ENCODE peak calls at places on chromosomes 4 and X, in four cellular contexts. One of them, this sample, is unnamed.

GRCh38 chr4:102687373-102687981 is 73.3 kb downstream of the MANBA start:
- ATAC-seq in RWPE2: peak; percentile 85
- ATAC-seq in activated naive CD8-positive, alpha-beta T cell treated with anti-CD3 and anti-CD28 coated beads, Interleukin-2, amount 10 ng/mL, durations not matched to agents 7 days and 5 days: no peak
- ATAC-seq in aorta: no peak
- ATAC-seq in this sample: peak; percentile 87

GRCh38 chr4:47801481-47802002 is 36.3 kb downstream of the CORIN start:
- ATAC-seq in RWPE2: no peak
- ATAC-seq in aorta: no peak
- ATAC-seq in activated naive CD8-positive, alpha-beta T cell treated with anti-CD3 and anti-CD28 coated beads, Interleukin-2, amount 10 ng/mL, durations not matched to agents 7 days and 5 days: no peak
- ATAC-seq in this sample: peak; percentile 36

GRCh38 chr4:138859249-138859648 is 156.3 kb upstream of the NOCT start:
- ATAC-seq in aorta: no peak
- ATAC-seq in RWPE2: peak; percentile 51
- ATAC-seq in activated naive CD8-positive, alpha-beta T cell treated with anti-CD3 and anti-CD28 coated beads, Interleukin-2, amount 10 ng/mL, durations not matched to agents 7 days and 5 days: no peak
- ATAC-seq in this sample: no peak

GRCh38 chr4:174201898-174202297 is 81.6 kb downstream of the FBXO8 start:
- ATAC-seq in RWPE2: no peak
- ATAC-seq in aorta: no peak
- ATAC-seq in activated naive CD8-positive, alpha-beta T cell treated with anti-CD3 and anti-CD28 coated beads, Interleukin-2, amount 10 ng/mL, durations not matched to agents 7 days and 5 days: no peak
- ATAC-seq in this sample: no peak

GRCh38 chr4:38674206-38675144 is 10.5 kb downstream of the KLF3 start:
- ATAC-seq in aorta: peak; percentile 49
- ATAC-seq in activated naive CD8-positive, alpha-beta T cell treated with anti-CD3 and anti-CD28 coated beads, Interleukin-2, amount 10 ng/mL, durations not matched to agents 7 days and 5 days: peak; percentile 9
- ATAC-seq in RWPE2: peak; percentile 37
- ATAC-seq in this sample: no peak

GRCh38 chrX:110163488-110163887 is 154.4 kb downstream of the AMMECR1 start:
- ATAC-seq in RWPE2: no peak
- ATAC-seq in activated naive CD8-positive, alpha-beta T cell treated with anti-CD3 and anti-CD28 coated beads, Interleukin-2, amount 10 ng/mL, durations not matched to agents 7 days and 5 days: no peak
- ATAC-seq in aorta: no peak
- ATAC-seq in this sample: no peak

GRCh38 chr4:184782731-184783472 is 42.9 kb downstream of the ACSL1 start:
- ATAC-seq in aorta: no peak
- ATAC-seq in RWPE2: peak; percentile 19
- ATAC-seq in activated naive CD8-positive, alpha-beta T cell treated with anti-CD3 and anti-CD28 coated beads, Interleukin-2, amount 10 ng/mL, durations not matched to agents 7 days and 5 days: peak; percentile 63
- ATAC-seq in this sample: peak; percentile 53

GRCh38 chr4:107814758-107815552 is 9.8 kb upstream of the SGMS2 start:
- ATAC-seq in RWPE2: no peak
- ATAC-seq in activated naive CD8-positive, alpha-beta T cell treated with anti-CD3 and anti-CD28 coated beads, Interleukin-2, amount 10 ng/mL, durations not matched to agents 7 days and 5 days: no peak
- ATAC-seq in aorta: no peak
- ATAC-seq in this sample: no peak

GRCh38 chrX:43266487-43266886 is 389.6 kb upstream of the MAOA start:
- ATAC-seq in activated naive CD8-positive, alpha-beta T cell treated with anti-CD3 and anti-CD28 coated beads, Interleukin-2, amount 10 ng/mL, durations not matched to agents 7 days and 5 days: no peak
- ATAC-seq in aorta: no peak
- ATAC-seq in RWPE2: no peak
- ATAC-seq in this sample: peak; percentile 55

GRCh38 chr4:37964734-37965457 is 4.7 kb downstream of the PTTG2 start:
- ATAC-seq in activated naive CD8-positive, alpha-beta T cell treated with anti-CD3 and anti-CD28 coated beads, Interleukin-2, amount 10 ng/mL, durations not matched to agents 7 days and 5 days: no peak
- ATAC-seq in aorta: no peak
- ATAC-seq in RWPE2: no peak
- ATAC-seq in this sample: no peak

GRCh38 chrX:8305336-8305735 is 134.3 kb upstream of the VCX2 start:
- ATAC-seq in RWPE2: no peak
- ATAC-seq in activated naive CD8-positive, alpha-beta T cell treated with anti-CD3 and anti-CD28 coated beads, Interleukin-2, amount 10 ng/mL, durations not matched to agents 7 days and 5 days: no peak
- ATAC-seq in aorta: no peak
- ATAC-seq in this sample: no peak

GRCh38 chr4:175772170-175772685 is 39.8 kb downstream of the GPM6A start:
- ATAC-seq in aorta: no peak
- ATAC-seq in RWPE2: no peak
- ATAC-seq in activated naive CD8-positive, alpha-beta T cell treated with anti-CD3 and anti-CD28 coated beads, Interleukin-2, amount 10 ng/mL, durations not matched to agents 7 days and 5 days: no peak
- ATAC-seq in this sample: no peak

GRCh38 chr4:139900964-139901376 is 235.4 kb downstream of the MGST2 start:
- ATAC-seq in RWPE2: peak; percentile 62
- ATAC-seq in activated naive CD8-positive, alpha-beta T cell treated with anti-CD3 and anti-CD28 coated beads, Interleukin-2, amount 10 ng/mL, durations not matched to agents 7 days and 5 days: peak; percentile 78
- ATAC-seq in aorta: no peak
- ATAC-seq in this sample: no peak

GRCh38 chrX:12412561-12412960 is 274.3 kb downstream of the FRMPD4 start:
- ATAC-seq in aorta: no peak
- ATAC-seq in activated naive CD8-positive, alpha-beta T cell treated with anti-CD3 and anti-CD28 coated beads, Interleukin-2, amount 10 ng/mL, durations not matched to agents 7 days and 5 days: no peak
- ATAC-seq in RWPE2: no peak
- ATAC-seq in this sample: no peak

GRCh38 chr4:82989567-82990429 is 20.8 kb downstream of the LIN54 start:
- ATAC-seq in RWPE2: no peak
- ATAC-seq in activated naive CD8-positive, alpha-beta T cell treated with anti-CD3 and anti-CD28 coated beads, Interleukin-2, amount 10 ng/mL, durations not matched to agents 7 days and 5 days: peak; percentile 93
- ATAC-seq in aorta: peak; percentile 41
- ATAC-seq in this sample: peak; percentile 56

GRCh38 chr4:17059192-17059634 is 160.8 kb upstream of the LDB2 start:
- ATAC-seq in aorta: peak; percentile 60
- ATAC-seq in activated naive CD8-positive, alpha-beta T cell treated with anti-CD3 and anti-CD28 coated beads, Interleukin-2, amount 10 ng/mL, durations not matched to agents 7 days and 5 days: no peak
- ATAC-seq in RWPE2: no peak
- ATAC-seq in this sample: no peak

GRCh38 chrX:9160698-9161329 is 126.9 kb upstream of the FAM9B start:
- ATAC-seq in aorta: no peak
- ATAC-seq in RWPE2: no peak
- ATAC-seq in activated naive CD8-positive, alpha-beta T cell treated with anti-CD3 and anti-CD28 coated beads, Interleukin-2, amount 10 ng/mL, durations not matched to agents 7 days and 5 days: no peak
- ATAC-seq in this sample: no peak

GRCh38 chr4:84063618-84064017 is 435.5 kb downstream of the NKX6-1 start:
- ATAC-seq in aorta: no peak
- ATAC-seq in RWPE2: no peak
- ATAC-seq in activated naive CD8-positive, alpha-beta T cell treated with anti-CD3 and anti-CD28 coated beads, Interleukin-2, amount 10 ng/mL, durations not matched to agents 7 days and 5 days: no peak
- ATAC-seq in this sample: no peak

GRCh38 chr4:25088342-25088952 is 57.7 kb upstream of the LGI2 start:
- ATAC-seq in RWPE2: no peak
- ATAC-seq in aorta: no peak
- ATAC-seq in activated naive CD8-positive, alpha-beta T cell treated with anti-CD3 and anti-CD28 coated beads, Interleukin-2, amount 10 ng/mL, durations not matched to agents 7 days and 5 days: peak; percentile 30
- ATAC-seq in this sample: peak; percentile 71

GRCh38 chr4:156962551-156962974 is 9.0 kb downstream of the PDGFC start:
- ATAC-seq in activated naive CD8-positive, alpha-beta T cell treated with anti-CD3 and anti-CD28 coated beads, Interleukin-2, amount 10 ng/mL, durations not matched to agents 7 days and 5 days: no peak
- ATAC-seq in RWPE2: peak; percentile 55
- ATAC-seq in aorta: peak; percentile 53
- ATAC-seq in this sample: no peak

GRCh38 chrX:54479471-54480122 is 16.4 kb downstream of the FGD1 start:
- ATAC-seq in RWPE2: no peak
- ATAC-seq in activated naive CD8-positive, alpha-beta T cell treated with anti-CD3 and anti-CD28 coated beads, Interleukin-2, amount 10 ng/mL, durations not matched to agents 7 days and 5 days: no peak
- ATAC-seq in aorta: no peak
- ATAC-seq in this sample: no peak

GRCh38 chr4:66123195-66123594 is 452.9 kb upstream of the EPHA5 start:
- ATAC-seq in activated naive CD8-positive, alpha-beta T cell treated with anti-CD3 and anti-CD28 coated beads, Interleukin-2, amount 10 ng/mL, durations not matched to agents 7 days and 5 days: no peak
- ATAC-seq in RWPE2: no peak
- ATAC-seq in aorta: no peak
- ATAC-seq in this sample: no peak

GRCh38 chr4:25246680-25247611 is 13.1 kb downstream of the PI4K2B start:
- ATAC-seq in activated naive CD8-positive, alpha-beta T cell treated with anti-CD3 and anti-CD28 coated beads, Interleukin-2, amount 10 ng/mL, durations not matched to agents 7 days and 5 days: no peak
- ATAC-seq in RWPE2: no peak
- ATAC-seq in aorta: no peak
- ATAC-seq in this sample: peak; percentile 20

GRCh38 chr4:75637827-75638226 is 7.5 kb upstream of the CDKL2 start:
- ATAC-seq in RWPE2: peak; percentile 14
- ATAC-seq in aorta: no peak
- ATAC-seq in activated naive CD8-positive, alpha-beta T cell treated with anti-CD3 and anti-CD28 coated beads, Interleukin-2, amount 10 ng/mL, durations not matched to agents 7 days and 5 days: no peak
- ATAC-seq in this sample: no peak

GRCh38 chrX:19512359-19512758 is 2.9 kb downstream of the MAP3K15 start:
- ATAC-seq in RWPE2: no peak
- ATAC-seq in activated naive CD8-positive, alpha-beta T cell treated with anti-CD3 and anti-CD28 coated beads, Interleukin-2, amount 10 ng/mL, durations not matched to agents 7 days and 5 days: no peak
- ATAC-seq in aorta: no peak
- ATAC-seq in this sample: no peak

GRCh38 chr4:77025643-77026321 is 50.0 kb downstream of the CCNI start:
- ATAC-seq in aorta: no peak
- ATAC-seq in RWPE2: no peak
- ATAC-seq in activated naive CD8-positive, alpha-beta T cell treated with anti-CD3 and anti-CD28 coated beads, Interleukin-2, amount 10 ng/mL, durations not matched to agents 7 days and 5 days: peak; percentile 86
- ATAC-seq in this sample: peak; percentile 80

GRCh38 chr4:70746179-70746839 is 24.5 kb downstream of the RUFY3 start:
- ATAC-seq in activated naive CD8-positive, alpha-beta T cell treated with anti-CD3 and anti-CD28 coated beads, Interleukin-2, amount 10 ng/mL, durations not matched to agents 7 days and 5 days: no peak
- ATAC-seq in RWPE2: no peak
- ATAC-seq in aorta: no peak
- ATAC-seq in this sample: no peak

GRCh38 chr4:185689407-185689806 is 122.6 kb downstream of the SORBS2 start:
- ATAC-seq in aorta: no peak
- ATAC-seq in activated naive CD8-positive, alpha-beta T cell treated with anti-CD3 and anti-CD28 coated beads, Interleukin-2, amount 10 ng/mL, durations not matched to agents 7 days and 5 days: no peak
- ATAC-seq in RWPE2: no peak
- ATAC-seq in this sample: peak; percentile 51

GRCh38 chr4:38675167-38676121 is 11.4 kb downstream of the KLF3 start:
- ATAC-seq in RWPE2: peak; percentile 28
- ATAC-seq in aorta: peak; percentile 71
- ATAC-seq in activated naive CD8-positive, alpha-beta T cell treated with anti-CD3 and anti-CD28 coated beads, Interleukin-2, amount 10 ng/mL, durations not matched to agents 7 days and 5 days: peak; percentile 55
- ATAC-seq in this sample: peak; percentile 57

GRCh38 chrX:38940547-38940946 is 139.3 kb downstream of the MID1IP1 start:
- ATAC-seq in activated naive CD8-positive, alpha-beta T cell treated with anti-CD3 and anti-CD28 coated beads, Interleukin-2, amount 10 ng/mL, durations not matched to agents 7 days and 5 days: no peak
- ATAC-seq in aorta: no peak
- ATAC-seq in RWPE2: no peak
- ATAC-seq in this sample: no peak

GRCh38 chr4:100880012-100880411 is 362.2 kb upstream of the EMCN start:
- ATAC-seq in activated naive CD8-positive, alpha-beta T cell treated with anti-CD3 and anti-CD28 coated beads, Interleukin-2, amount 10 ng/mL, durations not matched to agents 7 days and 5 days: no peak
- ATAC-seq in RWPE2: no peak
- ATAC-seq in aorta: no peak
- ATAC-seq in this sample: no peak

GRCh38 chr4:112352736-112353135 is 55.6 kb downstream of the ALPK1 start:
- ATAC-seq in RWPE2: no peak
- ATAC-seq in aorta: no peak
- ATAC-seq in activated naive CD8-positive, alpha-beta T cell treated with anti-CD3 and anti-CD28 coated beads, Interleukin-2, amount 10 ng/mL, durations not matched to agents 7 days and 5 days: no peak
- ATAC-seq in this sample: no peak

GRCh38 chr4:140141196-140141845 is 12.7 kb downstream of the MAML3 start:
- ATAC-seq in RWPE2: peak; percentile 21
- ATAC-seq in activated naive CD8-positive, alpha-beta T cell treated with anti-CD3 and anti-CD28 coated beads, Interleukin-2, amount 10 ng/mL, durations not matched to agents 7 days and 5 days: no peak
- ATAC-seq in aorta: no peak
- ATAC-seq in this sample: no peak

GRCh38 chr4:103753868-103754653 is 34.3 kb upstream of the TACR3 start:
- ATAC-seq in aorta: peak; percentile 45
- ATAC-seq in activated naive CD8-positive, alpha-beta T cell treated with anti-CD3 and anti-CD28 coated beads, Interleukin-2, amount 10 ng/mL, durations not matched to agents 7 days and 5 days: no peak
- ATAC-seq in RWPE2: no peak
- ATAC-seq in this sample: peak; percentile 25

GRCh38 chrX:72114306-72114705 is 17.4 kb downstream of the RTL5 start:
- ATAC-seq in RWPE2: no peak
- ATAC-seq in aorta: no peak
- ATAC-seq in activated naive CD8-positive, alpha-beta T cell treated with anti-CD3 and anti-CD28 coated beads, Interleukin-2, amount 10 ng/mL, durations not matched to agents 7 days and 5 days: no peak
- ATAC-seq in this sample: no peak

GRCh38 chr4:100208459-100208858 is 18.2 kb upstream of the DDIT4L start:
- ATAC-seq in RWPE2: no peak
- ATAC-seq in aorta: no peak
- ATAC-seq in activated naive CD8-positive, alpha-beta T cell treated with anti-CD3 and anti-CD28 coated beads, Interleukin-2, amount 10 ng/mL, durations not matched to agents 7 days and 5 days: no peak
- ATAC-seq in this sample: no peak

This sample was measured in stimulated activated memory B cell treated with anti-CD40 and anti-IgM and Interleukin-4, amounts not matched to agents 10 μg/mL and 1 μg/mL and 100 μg/mL, for 72 hours.